ENCODE peak calls at places on chromosome 6, in nine cellular contexts. U is head of caudate nucleus; W is GM04504; A is NCI-H1417; M is skeletal muscle cell; D is naive thymus-derived CD4-positive, alpha-beta T cell; Z is CD8-positive, alpha-beta memory T cell; C is omental fat pad; Y is hepatocyte. J is an unnamed sample.

GRCh38 chr6:138526822-138527235 is 27.5 kb upstream of the NHSL1 start:
- DNase-seq in A (peak), D (no peak), U (no peak), Y (peak), W (no peak), M (no peak), C (no peak), Z (no peak), J (no peak)

GRCh38 chr6:15017251-15017650 is 228.6 kb upstream of the JARID2 start:
- DNase-seq in D (no peak), M (no peak), Z (no peak), W (no peak), Y (peak), A (no peak), C (no peak), U (no peak), J (peak)

GRCh38 chr6:130776287-130776925 is 50.8 kb upstream of the SMLR1 start:
- DNase-seq in M (no peak), Z (no peak), A (no peak), C (no peak), W (no peak), U (no peak), D (no peak), Y (no peak), J (no peak)

GRCh38 chr6:34062156-34062555 is 83.7 kb downstream of the GRM4 start:
- DNase-seq in Y (no peak), A (no peak), M (no peak), Z (no peak), W (no peak), C (no peak), U (no peak), D (no peak), J (no peak)

GRCh38 chr6:135897087-135897486 is 45.6 kb downstream of the PDE7B start:
- DNase-seq in Y (no peak), W (no peak), A (no peak), D (no peak), U (no peak), M (no peak), Z (no peak), C (no peak), J (no peak)

GRCh38 chr6:13013681-13014550 is 297.3 kb downstream of the PHACTR1 start:
- DNase-seq in M (no peak), Y (peak), A (peak), Z (no peak), U (peak), D (no peak), C (no peak), W (no peak), J (no peak)

GRCh38 chr6:43932259-43932900 is 162.4 kb downstream of the VEGFA start:
- DNase-seq in Z (no peak), M (no peak), Y (no peak), W (no peak), C (no peak), U (no peak), A (no peak), D (no peak), J (no peak)

GRCh38 chr6:7591770-7592169 is 1.8 kb downstream of the SNRNP48 start:
- DNase-seq in Z (no peak), C (no peak), Y (no peak), A (no peak), U (no peak), W (no peak), D (no peak), M (no peak), J (no peak)

GRCh38 chr6:123091091-123091895 is 95.3 kb downstream of the CLVS2 start:
- DNase-seq in Z (no peak), W (no peak), Y (peak), U (no peak), A (no peak), D (no peak), M (peak), C (no peak), J (no peak)

GRCh38 chr6:111844921-111845320 is 28.3 kb downstream of the FYN start:
- DNase-seq in M (no peak), W (no peak), Y (no peak), A (no peak), C (no peak), D (no peak), U (peak), Z (no peak), J (no peak)

GRCh38 chr6:113829702-113830058 is 27.5 kb upstream of the MARCKS start:
- DNase-seq in A (no peak), D (no peak), W (no peak), U (no peak), Y (peak), M (no peak), Z (no peak), C (no peak), J (no peak)

GRCh38 chr6:78561015-78561414 is 306.3 kb upstream of the IRAK1BP1 start:
- DNase-seq in C (no peak), M (no peak), W (no peak), U (no peak), A (no peak), D (no peak), Z (no peak), Y (no peak), J (no peak)

GRCh38 chr6:139765825-139766285 is 391.4 kb upstream of the CITED2 start:
- DNase-seq in U (no peak), C (no peak), Y (peak), D (no peak), M (no peak), W (no peak), A (peak), Z (no peak), J (no peak)

GRCh38 chr6:76633259-76633658 is 560.8 kb upstream of the IMPG1 start:
- DNase-seq in Z (no peak), W (no peak), M (no peak), Y (no peak), A (peak), U (no peak), D (no peak), C (no peak), J (no peak)

J was measured in activated CD8-positive, alpha-beta T cell treated with anti-CD3 and anti-CD28 coated beads for 36 hours.